ENCODE peak calls at places on chromosomes 4 and X, in nine cellular contexts. Q is right lobe of liver, G is GM13976, D is keratinocyte, Z is transverse colon, Y is mesothelial cell of epicardium, L is bronchial epithelial cell, X is left ventricle myocardium inferior, O is endothelial cell. B is an unnamed sample.

GRCh38 chr4:150828159-150828558 is 186.9 kb downstream of the LRBA start:
- DNase-seq in Q (no peak), G (peak), D (no peak), Z (peak), Y (no peak), L (no peak), X (no peak), O (no peak), B (no peak)

GRCh38 chr4:338759-339097 is 1.1 kb downstream of the ZNF141 start:
- DNase-seq in Q (no peak), G (no peak), D (no peak), Z (no peak), Y (no peak), L (no peak), X (no peak), O (peak), B (no peak)

GRCh38 chr4:6198768-6199343 is 1.5 kb downstream of the JAKMIP1 start:
- DNase-seq in Q (no peak), G (no peak), D (no peak), Z (no peak), Y (peak), L (no peak), X (no peak), O (peak), B (peak)

GRCh38 chr4:110190249-110190648 is 8.2 kb downstream of the ELOVL6 start:
- DNase-seq in Q (no peak), G (no peak), D (no peak), Z (no peak), Y (no peak), L (no peak), X (no peak), O (no peak), B (no peak)

GRCh38 chrX:28876901-28877300 is 289.7 kb downstream of the IL1RAPL1 start:
- DNase-seq in Q (no peak), G (no peak), D (no peak), Z (no peak), Y (no peak), L (no peak), X (no peak), O (no peak), B (no peak)

GRCh38 chr4:60945641-60946040 is 254.5 kb upstream of the ADGRL3 start:
- DNase-seq in Q (no peak), G (no peak), D (no peak), Z (no peak), Y (no peak), L (no peak), X (no peak), O (no peak), B (no peak)

GRCh38 chr4:105140684-105141490 is 5.8 kb upstream of the TET2 start:
- DNase-seq in Q (no peak), G (no peak), D (no peak), Z (peak), Y (no peak), L (peak), X (no peak), O (peak), B (no peak)

GRCh38 chr4:73011629-73011985 is 57.9 kb downstream of the COX18 start:
- DNase-seq in Q (no peak), G (no peak), D (no peak), Z (no peak), Y (no peak), L (no peak), X (no peak), O (no peak), B (no peak)

GRCh38 chrX:131677655-131678628 is 134.1 kb downstream of the OR13H1 start:
- DNase-seq in Q (peak), G (peak), D (no peak), Z (peak), Y (peak), L (peak), X (no peak), O (peak), B (no peak)

GRCh38 chrX:18574591-18574990 is 97.3 kb downstream of the RS1 start:
- DNase-seq in Q (no peak), G (no peak), D (no peak), Z (no peak), Y (no peak), L (peak), X (peak), O (no peak), B (no peak)

GRCh38 chr4:120156115-120156718 is 89.6 kb upstream of the MAD2L1 start:
- DNase-seq in Q (no peak), G (peak), D (peak), Z (no peak), Y (no peak), L (peak), X (no peak), O (peak), B (no peak)

GRCh38 chr4:80732010-80732409 is 298.5 kb upstream of the BMP3 start:
- DNase-seq in Q (no peak), G (no peak), D (no peak), Z (no peak), Y (no peak), L (peak), X (no peak), O (no peak), B (no peak)

GRCh38 chrX:120769576-120770341 is 105.9 kb downstream of the CT47B1 start:
- DNase-seq in Q (no peak), G (peak), D (no peak), Z (no peak), Y (no peak), L (peak), X (no peak), O (no peak), B (no peak)

GRCh38 chrX:74295102-74295501 is 8.9 kb upstream of the ZCCHC13 start:
- DNase-seq in Q (no peak), G (no peak), D (no peak), Z (no peak), Y (no peak), L (no peak), X (no peak), O (no peak), B (no peak)

GRCh38 chrX:74293343-74293946 is 10.5 kb upstream of the ZCCHC13 start:
- DNase-seq in Q (peak), G (peak), D (no peak), Z (peak), Y (peak), L (peak), X (peak), O (peak), B (peak)

GRCh38 chrX:74286950-74287349 is 17.0 kb upstream of the ZCCHC13 start:
- DNase-seq in Q (no peak), G (no peak), D (no peak), Z (no peak), Y (no peak), L (peak), X (no peak), O (no peak), B (no peak)

GRCh38 chrX:74291577-74291963 is 12.4 kb upstream of the ZCCHC13 start:
- DNase-seq in Q (no peak), G (no peak), D (no peak), Z (no peak), Y (no peak), L (no peak), X (no peak), O (no peak), B (no peak)

DNA sequence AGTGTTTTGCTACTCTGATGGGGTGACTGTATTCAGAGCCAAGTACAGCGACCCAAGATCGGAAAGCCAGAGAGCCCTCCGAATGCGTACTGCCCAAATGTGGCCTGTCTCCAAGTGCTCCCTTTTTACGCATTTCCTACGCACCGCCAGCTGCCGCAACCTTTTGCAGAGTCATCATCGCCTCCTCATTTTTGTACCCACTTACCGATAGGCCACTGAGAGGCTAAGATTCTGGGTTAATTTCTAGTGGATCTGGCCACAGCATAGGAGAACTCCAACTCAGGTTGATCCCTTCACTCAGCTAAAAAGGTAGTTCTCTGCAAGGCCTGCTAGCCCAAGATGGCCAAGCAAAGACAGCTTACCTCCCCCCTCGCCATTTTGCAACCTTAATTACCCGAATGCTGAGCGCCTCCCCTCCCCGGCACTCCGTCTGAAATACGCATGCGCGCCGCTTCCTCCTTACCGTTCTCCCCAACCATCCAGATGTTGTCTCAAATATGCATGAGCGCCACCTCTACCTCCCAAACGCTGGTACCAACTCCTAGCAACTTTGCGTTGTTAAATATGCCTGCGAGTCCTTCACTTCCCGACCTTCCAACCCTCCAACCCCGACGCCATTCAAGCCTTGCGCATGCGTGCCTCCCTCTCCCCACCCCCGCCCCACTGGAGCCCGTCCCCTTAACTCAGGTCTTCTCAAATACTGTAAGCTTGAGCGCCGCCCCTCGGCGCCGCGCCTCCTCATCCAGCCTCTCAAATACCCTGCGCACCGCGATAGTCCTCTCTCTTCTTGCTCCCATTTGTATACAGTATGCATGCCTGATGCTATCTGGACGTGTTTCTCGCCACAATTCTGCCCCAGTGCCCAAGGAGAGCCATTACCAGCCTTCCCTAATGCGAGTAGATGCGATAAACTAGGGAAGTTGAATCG is 11.8 kb upstream of the ZCCHC13 start:
- DNase-seq in Q (peak), G (peak), D (peak), Z (peak), Y (peak), L (peak), X (peak), O (peak), B (peak)
- TF ChIP-seq CTCF in Q (peak), G (peak), D (peak), Z (no peak), Y (no peak), L (peak), X (peak), O (no peak), B (peak)

GRCh38 chr4:83875437-83875836 is 339.5 kb downstream of the GPAT3 start:
- DNase-seq in Q (no peak), G (no peak), D (no peak), Z (no peak), Y (no peak), L (no peak), X (no peak), O (no peak), B (no peak)
- TF ChIP-seq CTCF in Q (no peak), G (no peak), D (no peak), Z (no peak), Y (no peak), L (no peak), X (no peak), O (no peak), B (no peak)

GRCh38 chr4:173446416-173446815 is 47.5 kb upstream of the SCRG1 start:
- DNase-seq in Q (no peak), G (peak), D (no peak), Z (no peak), Y (no peak), L (no peak), X (no peak), O (no peak), B (no peak)

GRCh38 chr4:173442223-173442932 is 43.5 kb upstream of the SCRG1 start:
- DNase-seq in Q (no peak), G (no peak), D (no peak), Z (no peak), Y (no peak), L (no peak), X (no peak), O (no peak), B (no peak)

GRCh38 chr4:173448103-173448502 is 49.2 kb upstream of the SCRG1 start:
- DNase-seq in Q (no peak), G (no peak), D (no peak), Z (peak), Y (no peak), L (no peak), X (peak), O (no peak), B (no peak)

GRCh38 chr4:173440888-173441287 is 42.0 kb upstream of the SCRG1 start:
- DNase-seq in Q (no peak), G (no peak), D (no peak), Z (no peak), Y (no peak), L (no peak), X (no peak), O (no peak), B (no peak)

GRCh38 chr4:173443121-173443520 is 44.2 kb upstream of the SCRG1 start:
- DNase-seq in Q (no peak), G (no peak), D (no peak), Z (no peak), Y (no peak), L (no peak), X (no peak), O (no peak), B (no peak)
- TF ChIP-seq CTCF in Q (no peak), G (no peak), D (no peak), Z (no peak), Y (no peak), L (no peak), X (no peak), O (no peak), B (no peak)

GRCh38 chr4:144564358-144564757 is 81.6 kb upstream of the HHIP start:
- DNase-seq in Q (no peak), G (no peak), D (no peak), Z (no peak), Y (no peak), L (no peak), X (no peak), O (no peak), B (no peak)
- TF ChIP-seq CTCF in Q (no peak), G (no peak), D (no peak), Z (no peak), Y (no peak), L (no peak), X (no peak), O (no peak), B (no peak)

GRCh38 chr4:67087897-67088296 is 457.4 kb downstream of the CENPC start:
- DNase-seq in Q (peak), G (peak), D (peak), Z (peak), Y (no peak), L (peak), X (no peak), O (peak), B (no peak)
- TF ChIP-seq CTCF in Q (peak), G (peak), D (peak), Z (peak), Y (peak), L (peak), X (peak), O (peak), B (peak)

DNA sequence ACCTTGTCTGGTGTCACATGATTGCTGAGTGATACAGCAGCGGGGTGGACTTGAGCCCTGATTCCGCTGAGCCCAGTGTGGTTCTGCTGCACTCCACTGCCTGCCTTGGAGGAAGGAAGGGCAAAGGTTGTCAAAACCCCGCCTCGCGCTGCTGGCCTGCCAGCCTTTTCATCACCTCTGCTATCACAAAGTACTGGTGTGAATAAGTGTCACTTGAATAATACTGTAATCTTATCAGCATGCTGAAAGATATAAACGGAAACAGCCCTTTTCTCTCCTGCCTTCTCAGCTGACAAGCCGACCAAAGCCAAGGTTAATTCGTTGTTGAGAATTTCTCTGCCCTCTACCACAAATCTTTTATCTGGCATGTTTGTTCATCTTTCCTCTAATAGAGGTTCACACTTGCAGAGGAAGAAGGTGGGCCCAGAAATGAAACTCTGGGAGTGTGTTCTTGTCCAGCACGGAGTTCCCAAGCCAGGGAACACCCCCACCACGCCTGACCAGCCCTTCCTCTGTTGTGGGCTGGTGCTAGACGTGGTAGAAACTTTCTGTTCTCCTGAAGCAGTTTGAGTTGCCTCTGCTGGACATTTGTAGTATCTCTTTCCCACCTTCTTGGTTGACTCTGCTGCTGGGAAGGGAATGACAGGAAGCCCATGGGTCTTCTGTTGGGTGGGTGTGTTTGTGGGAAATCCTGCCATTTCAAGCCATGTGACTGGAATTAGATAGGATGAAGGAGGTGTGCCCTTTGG is 21.5 kb downstream of the FHDC1 start:
- DNase-seq in Q (peak), G (no peak), D (no peak), Z (peak), Y (no peak), L (no peak), X (peak), O (no peak), B (no peak)
- TF ChIP-seq CTCF in Q (no peak), G (no peak), D (no peak), Z (peak), Y (no peak), L (no peak), X (peak), O (no peak), B (peak)

GRCh38 chrX:154818916-154819770 is 13.9 kb upstream of the MPP1 start:
- DNase-seq in Q (no peak), G (no peak), D (no peak), Z (no peak), Y (no peak), L (no peak), X (no peak), O (no peak), B (no peak)

GRCh38 chrX:154824638-154825037 is 9.8 kb downstream of the SMIM9 start:
- DNase-seq in Q (no peak), G (no peak), D (peak), Z (no peak), Y (no peak), L (peak), X (no peak), O (no peak), B (no peak)

GRCh38 chrX:154819771-154820341 is 14.6 kb upstream of the MPP1 start:
- DNase-seq in Q (no peak), G (no peak), D (no peak), Z (no peak), Y (no peak), L (no peak), X (no peak), O (no peak), B (no peak)

GRCh38 chrX:154822029-154822428 is 12.4 kb downstream of the SMIM9 start:
- DNase-seq in Q (no peak), G (no peak), D (no peak), Z (no peak), Y (no peak), L (no peak), X (no peak), O (no peak), B (no peak)

GRCh38 chrX:154821523-154821922 is 12.9 kb downstream of the SMIM9 start:
- DNase-seq in Q (no peak), G (no peak), D (no peak), Z (no peak), Y (no peak), L (no peak), X (no peak), O (no peak), B (no peak)
- TF ChIP-seq CTCF in Q (no peak), G (no peak), D (no peak), Z (no peak), Y (no peak), L (no peak), X (no peak), O (no peak), B (no peak)

GRCh38 chr4:8439168-8439567 is 1.4 kb downstream of the ACOX3 start:
- DNase-seq in Q (no peak), G (no peak), D (no peak), Z (no peak), Y (no peak), L (peak), X (no peak), O (no peak), B (no peak)

GRCh38 chr4:8439914-8440490 is 521 bp downstream of the ACOX3 start:
- DNase-seq in Q (no peak), G (no peak), D (peak), Z (peak), Y (no peak), L (no peak), X (no peak), O (no peak), B (no peak)

GRCh38 chr4:8438743-8439142 is 1.8 kb downstream of the ACOX3 start:
- DNase-seq in Q (no peak), G (no peak), D (no peak), Z (no peak), Y (no peak), L (no peak), X (no peak), O (no peak), B (no peak)

GRCh38 chr4:8441499-8442091 is 1.0 kb downstream of the TRMT44 start:
- DNase-seq in Q (no peak), G (no peak), D (no peak), Z (no peak), Y (no peak), L (no peak), X (no peak), O (no peak), B (no peak)

GRCh38 chr4:8440491-8441311 is at the start of the genes ACOX3 and TRMT44:
- DNase-seq in Q (peak), G (peak), D (peak), Z (peak), Y (peak), L (peak), X (peak), O (peak), B (peak)
- TF ChIP-seq CTCF in Q (no peak), G (no peak), D (no peak), Z (no peak), Y (no peak), L (no peak), X (no peak), O (no peak), B (no peak)